ENCODE peak calls at places on chromosomes 4 and X, in six cellular contexts. U is fibroblast of lung; H is heart right ventricle; T is CD8-positive, alpha-beta memory T cell; Q is suprapubic skin; V is colonic mucosa. Z is an unnamed sample.

GRCh38 chrX:41468647-41469323 is 21.6 kb downstream of the NYX start:
- DNase-seq in U (peak; percentile 87), H (no peak), T (no peak), Q (no peak), V (no peak), Z (no peak)

GRCh38 chr4:152810715-152811287 is 31.0 kb downstream of the ARFIP1 start:
- DNase-seq in U (no peak), H (no peak), T (no peak), Q (no peak), V (no peak), Z (no peak)

GRCh38 chr4:48347282-48347921 is 6.1 kb downstream of the SLAIN2 start:
- DNase-seq in U (no peak), H (no peak), T (no peak), Q (no peak), V (no peak), Z (no peak)

GRCh38 chr4:60682901-60683300 is 517.2 kb upstream of the ADGRL3 start:
- DNase-seq in U (peak; percentile 12), H (no peak), T (no peak), Q (no peak), V (no peak), Z (no peak)

GRCh38 chr4:15215118-15215517 is 212.7 kb upstream of the C1QTNF7 start:
- DNase-seq in U (no peak), H (no peak), T (no peak), Q (no peak), V (no peak), Z (no peak)

GRCh38 chr4:53674891-53675290 is 83.6 kb upstream of the LNX1 start:
- DNase-seq in U (no peak), H (no peak), T (no peak), Q (no peak), V (no peak), Z (no peak)

GRCh38 chr4:10816571-10816970 is 132.0 kb upstream of the CLNK start:
- DNase-seq in U (no peak), H (no peak), T (no peak), Q (no peak), V (no peak), Z (no peak)

GRCh38 chrX:39749728-39750127 is 348.0 kb downstream of the BCOR start:
- DNase-seq in U (no peak), H (no peak), T (no peak), Q (no peak), V (no peak), Z (no peak)

GRCh38 chr4:76658231-76659102 is 223.4 kb downstream of the SHROOM3 start:
- DNase-seq in U (peak; percentile 64), H (no peak), T (no peak), Q (no peak), V (no peak), Z (no peak)

GRCh38 chr4:182018691-182019090 is 224.5 kb upstream of the TENM3 start:
- DNase-seq in U (no peak), H (no peak), T (no peak), Q (no peak), V (no peak), Z (no peak)

GRCh38 chr4:18664051-18664450 is 642.5 kb upstream of the LCORL start:
- DNase-seq in U (no peak), H (no peak), T (no peak), Q (no peak), V (no peak), Z (no peak)

GRCh38 chr4:146545102-146545501 is 23.4 kb upstream of the SLC10A7 start:
- DNase-seq in U (peak; percentile 27), H (no peak), T (no peak), Q (no peak), V (no peak), Z (peak; percentile 54)

GRCh38 chr4:90187148-90187884 is 60.1 kb downstream of the CCSER1 start:
- DNase-seq in U (no peak), H (no peak), T (no peak), Q (no peak), V (no peak), Z (no peak)

DNA sequence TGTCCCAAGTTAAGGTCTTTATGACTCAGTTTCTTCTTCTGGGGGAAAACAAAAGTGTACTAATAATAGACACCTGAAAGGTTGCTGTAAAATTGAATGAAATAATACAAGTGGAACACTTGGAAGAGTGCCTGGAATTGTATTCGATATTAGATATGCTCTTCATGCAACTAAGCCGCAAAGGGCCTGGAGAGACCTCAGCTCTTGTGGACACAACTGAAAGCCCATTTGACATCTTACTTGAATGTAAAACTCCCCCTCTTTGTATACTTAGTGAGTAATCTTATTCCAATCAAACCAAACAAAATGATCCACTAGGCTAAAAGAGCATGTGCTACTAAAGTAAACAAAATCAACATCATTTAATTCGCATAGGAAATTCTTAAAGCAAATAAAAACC is 516 bp upstream of the MAP9 start:
- DNase-seq in U (peak; percentile 17), H (no peak), T (no peak), Q (no peak), V (no peak), Z (no peak)
- H3K27ac ChIP-seq in U (no peak overlapping the region), H (no peak overlapping the region), T (peak overlapping the region; percentile 91), Q (no peak overlapping the region), V (no peak overlapping the region), Z (no peak overlapping the region)

GRCh38 chrX:81729269-81729777 is 527.4 kb downstream of the SH3BGRL start:
- DNase-seq in U (no peak), H (no peak), T (no peak), Q (no peak), V (no peak), Z (no peak)

GRCh38 chrX:81728622-81729021 is 526.7 kb downstream of the SH3BGRL start:
- DNase-seq in U (no peak), H (no peak), T (no peak), Q (no peak), V (no peak), Z (no peak)
- H3K9me3 ChIP-seq in U (no peaks in the 10 kb centered on the region), H (no peaks in the 10 kb centered on the region), T (no peaks in the 10 kb centered on the region), Q (no peaks in the 10 kb centered on the region), V (no peaks in the 10 kb centered on the region), Z (no peaks in the 10 kb centered on the region)

GRCh38 chr4:4871267-4872147 is 12.0 kb downstream of the MSX1 start:
- DNase-seq in U (no peak), H (no peak), T (no peak), Q (no peak), V (no peak), Z (no peak)
- H3K4me3 ChIP-seq in U (no peak overlapping the region), H (no peak overlapping the region), T (no peak overlapping the region), Q (no peak overlapping the region), V (no peak overlapping the region), Z (no peak overlapping the region)

GRCh38 chrX:34656467-34656841 is 631 bp downstream of the TMEM47 start:
- DNase-seq in U (peak; percentile 1), H (peak; percentile 21), T (no peak), Q (no peak), V (no peak), Z (no peak)
- H3K27ac ChIP-seq in U (peak overlapping the region; percentile 67), H (peak overlapping the region; percentile 90), T (no peak overlapping the region), Q (peak overlapping the region; percentile 81), V (peak overlapping the region; percentile 22), Z (no peak overlapping the region)

GRCh38 chr4:1404573-1405248 is 1.5 kb downstream of the NKX1-1 start:
- DNase-seq in U (no peak), H (no peak), T (no peak), Q (peak; percentile 73), V (peak; percentile 12), Z (no peak)
- H3K9me3 ChIP-seq in U (no peaks in the 10 kb centered on the region), H (no peaks in the 10 kb centered on the region), T (no peaks in the 10 kb centered on the region), Q (no peaks in the 10 kb centered on the region), V (no peaks in the 10 kb centered on the region), Z (no peaks in the 10 kb centered on the region)

GRCh38 chr4:109915385-109916002 is 2.8 kb downstream of the EGF start:
- DNase-seq in U (no peak), H (no peak), T (no peak), Q (no peak), V (no peak), Z (no peak)

GRCh38 chr4:109913842-109914241 is 1.2 kb downstream of the EGF start:
- DNase-seq in U (no peak), H (no peak), T (no peak), Q (no peak), V (no peak), Z (no peak)

GRCh38 chr4:109914356-109914755 is 1.7 kb downstream of the EGF start:
- DNase-seq in U (no peak), H (no peak), T (no peak), Q (no peak), V (peak; percentile 29), Z (no peak)

GRCh38 chr4:109912706-109913621 is at the start of gene EGF:
- DNase-seq in U (peak; percentile 25), H (peak; percentile 9), T (no peak), Q (no peak), V (peak; percentile 23), Z (no peak)

DNA sequence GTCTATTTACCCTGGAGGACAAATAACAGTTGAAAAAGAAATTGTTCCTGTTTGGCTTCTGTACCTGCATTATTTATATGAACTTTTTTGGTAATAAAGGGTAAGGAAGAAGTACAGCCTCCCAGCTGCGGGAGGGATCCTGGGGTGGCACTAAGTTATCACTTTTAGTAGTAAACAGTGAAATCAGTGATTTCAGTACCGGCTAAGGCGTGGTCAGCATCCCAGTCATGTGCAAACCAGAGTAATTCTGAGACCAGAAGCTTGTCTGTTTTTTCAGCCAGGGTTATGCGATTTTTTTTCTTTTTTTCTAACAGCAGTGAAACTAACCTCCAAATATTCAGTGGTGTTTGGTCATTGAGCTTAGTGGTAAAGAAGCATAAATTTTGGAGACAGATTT is 3.3 kb downstream of the EGF start:
- DNase-seq in U (no peak), H (no peak), T (no peak), Q (no peak), V (no peak), Z (no peak)
- H3K4me3 ChIP-seq in U (no peak overlapping the region), H (no peak overlapping the region), T (no peak overlapping the region), Q (no peak overlapping the region), V (no peak overlapping the region), Z (no peak overlapping the region)

GRCh38 chr4:86587016-86587713 is 7.0 kb upstream of the PTPN13 start:
- DNase-seq in U (no peak), H (no peak), T (no peak), Q (no peak), V (no peak), Z (no peak)

GRCh38 chr4:86582453-86582852 is 11.7 kb upstream of the PTPN13 start:
- DNase-seq in U (peak; percentile 8), H (no peak), T (no peak), Q (no peak), V (no peak), Z (no peak)

DNA sequence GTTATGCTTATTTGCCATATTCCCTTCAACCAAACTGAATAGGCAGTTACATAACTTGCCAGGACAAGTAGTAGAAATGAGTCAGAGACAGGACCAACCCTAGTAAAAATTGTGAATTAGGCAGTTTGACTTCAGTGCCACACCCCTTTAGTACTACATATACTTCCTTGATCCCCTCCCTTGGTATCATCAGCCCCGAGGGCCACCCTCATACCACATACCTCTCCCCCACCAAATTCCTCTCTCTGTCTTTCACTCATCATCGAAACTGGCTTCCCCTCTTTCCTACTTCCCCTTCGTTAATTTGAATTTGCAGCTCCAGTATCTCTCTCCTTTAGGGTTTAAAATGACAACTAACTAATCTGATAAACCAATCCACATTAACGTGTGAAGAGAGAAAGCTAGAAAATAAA is 7.9 kb upstream of the PTPN13 start:
- DNase-seq in U (peak; percentile 6), H (no peak), T (no peak), Q (no peak), V (no peak), Z (no peak)
- H3K27ac ChIP-seq in U (no peak overlapping the region), H (peak overlapping the region; percentile 77), T (no peak overlapping the region), Q (peak overlapping the region; percentile 76), V (no peak overlapping the region), Z (no peak overlapping the region)

DNA sequence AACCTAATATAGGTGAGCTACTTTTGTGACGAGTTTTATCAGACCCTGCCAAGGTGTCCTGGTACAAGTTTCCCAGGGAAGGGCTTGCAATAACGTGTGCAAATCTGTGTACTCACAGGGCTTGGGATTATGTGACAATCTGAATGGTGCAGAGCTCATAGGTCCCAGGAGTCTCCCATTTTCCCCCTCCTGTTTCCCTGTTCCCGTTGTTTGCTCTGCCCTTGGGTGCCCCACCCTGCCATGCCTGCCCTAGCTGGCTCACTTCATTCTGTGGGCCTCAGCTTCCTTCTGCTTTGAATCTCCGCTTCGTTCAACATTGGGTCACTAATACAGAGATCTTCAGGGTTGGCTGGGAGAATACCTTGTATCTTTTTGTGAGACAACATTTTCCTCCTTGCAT is 90.3 kb upstream of the HPF1 start:
- DNase-seq in U (no peak), H (no peak), T (no peak), Q (no peak), V (peak; percentile 47), Z (no peak)
- H3K9me3 ChIP-seq in U (no peaks in the 10 kb centered on the region), H (no peaks in the 10 kb centered on the region), T (no peaks in the 10 kb centered on the region), Q (no peaks in the 10 kb centered on the region), V (no peaks in the 10 kb centered on the region), Z (no peaks in the 10 kb centered on the region)